ENCODE peak calls at places on chromosomes 4 and X, in six cellular contexts. E, W, J, Q, U and P are unnamed samples.

GRCh38 chr4:11635336-11635735 is 206.6 kb upstream of the HS3ST1 start:
- DNase-seq in E (no peak), W (no peak), J (peak), Q (no peak), U (no peak), P (no peak)

GRCh38 chr4:109007976-109008375 is 245.1 kb upstream of the ETNPPL start:
- DNase-seq in E (no peak), W (no peak), J (no peak), Q (no peak), U (no peak), P (no peak)

GRCh38 chrX:118632862-118633261 is 94.5 kb upstream of the IL13RA1 start:
- DNase-seq in E (no peak), W (no peak), J (no peak), Q (no peak), U (no peak), P (no peak)

GRCh38 chr4:41009411-41009810 is 204.9 kb downstream of the APBB2 start:
- DNase-seq in E (no peak), W (no peak), J (no peak), Q (no peak), U (peak), P (no peak)

GRCh38 chr4:71711044-71711984 is 72.6 kb downstream of the GC start:
- DNase-seq in E (no peak), W (no peak), J (no peak), Q (no peak), U (no peak), P (no peak)

GRCh38 chrX:108068121-108068520 is 23.2 kb downstream of the PSMD10 start:
- DNase-seq in E (no peak), W (no peak), J (no peak), Q (no peak), U (no peak), P (no peak)

GRCh38 chr4:2462218-2462991 is 6.5 kb upstream of the RNF4 start:
- DNase-seq in E (peak), W (peak), J (peak), Q (peak), U (peak), P (no peak)

GRCh38 chrX:149846789-149847188 is 34.2 kb upstream of the MAGEA8 start:
- DNase-seq in E (no peak), W (no peak), J (no peak), Q (no peak), U (no peak), P (no peak)

GRCh38 chr4:72312032-72312650 is 256.9 kb downstream of the ADAMTS3 start:
- DNase-seq in E (no peak), W (no peak), J (no peak), Q (peak), U (peak), P (no peak)

GRCh38 chrX:46770817-46771163 is 11.9 kb upstream of the SLC9A7 start:
- DNase-seq in E (no peak), W (no peak), J (no peak), Q (no peak), U (peak), P (no peak)

GRCh38 chr4:141435446-141436225 is 200.7 kb upstream of the IL15 start:
- DNase-seq in E (no peak), W (no peak), J (no peak), Q (no peak), U (no peak), P (no peak)

GRCh38 chrX:104343408-104344129 is 88.8 kb upstream of the ESX1 start:
- DNase-seq in E (peak), W (peak), J (peak), Q (peak), U (peak), P (peak)

GRCh38 chr4:13860126-13860525 is 232.6 kb upstream of the BOD1L1 start:
- DNase-seq in E (no peak), W (peak), J (no peak), Q (peak), U (no peak), P (no peak)

GRCh38 chr4:29336851-29337250 is 1383.3 kb upstream of the PCDH7 start:
- DNase-seq in E (no peak), W (no peak), J (no peak), Q (no peak), U (peak), P (peak)

GRCh38 chr4:147560632-147561031 is 56.6 kb upstream of the TMEM184C start:
- DNase-seq in E (no peak), W (no peak), J (no peak), Q (no peak), U (no peak), P (no peak)

GRCh38 chrX:155070663-155070974 is 317 bp downstream of the CMC4 start:
- DNase-seq in E (peak), W (peak), J (no peak), Q (no peak), U (peak), P (no peak)

GRCh38 chr4:41655177-41655576 is 93.3 kb downstream of the PHOX2B start:
- DNase-seq in E (no peak), W (no peak), J (no peak), Q (no peak), U (no peak), P (no peak)

GRCh38 chr4:173413043-173413442 is 14.1 kb upstream of the SCRG1 start:
- DNase-seq in E (no peak), W (no peak), J (no peak), Q (no peak), U (peak), P (peak)

GRCh38 chrX:15877380-15877779 is 22.8 kb upstream of the AP1S2 start:
- DNase-seq in E (no peak), W (no peak), J (no peak), Q (no peak), U (no peak), P (no peak)

GRCh38 chrX:22081475-22082092 is 49.5 kb downstream of the PHEX start:
- DNase-seq in E (peak), W (peak), J (peak), Q (peak), U (peak), P (peak)

GRCh38 chr4:8771258-8771590 is 100.4 kb downstream of the HMX1 start:
- DNase-seq in E (no peak), W (peak), J (no peak), Q (no peak), U (no peak), P (no peak)

GRCh38 chrX:102808336-102808735 is 87.8 kb downstream of the GPRASP3 start:
- DNase-seq in E (no peak), W (no peak), J (no peak), Q (no peak), U (no peak), P (no peak)

GRCh38 chr4:159101983-159102622 is 776 bp upstream of the RAPGEF2 start:
- DNase-seq in E (no peak), W (no peak), J (no peak), Q (no peak), U (no peak), P (no peak)

GRCh38 chrX:125202486-125203378 is 116.9 kb upstream of the TEX13C start:
- DNase-seq in E (no peak), W (peak), J (no peak), Q (no peak), U (no peak), P (no peak)

GRCh38 chr4:6301051-6301731 is 31.5 kb downstream of the WFS1 start:
- DNase-seq in E (no peak), W (no peak), J (no peak), Q (no peak), U (no peak), P (no peak)

GRCh38 chrX:136656596-136656995 is 8.6 kb downstream of the CD40LG start:
- DNase-seq in E (no peak), W (no peak), J (no peak), Q (no peak), U (no peak), P (no peak)

GRCh38 chr4:123477804-123478209 is 81.2 kb downstream of the SPRY1 start:
- DNase-seq in E (no peak), W (no peak), J (no peak), Q (peak), U (peak), P (no peak)

GRCh38 chr4:6916587-6917444 is 7.2 kb downstream of the TBC1D14 start:
- DNase-seq in E (peak), W (no peak), J (peak), Q (no peak), U (peak), P (no peak)

GRCh38 chrX:10190367-10190766 is 33.6 kb downstream of the CLCN4 start:
- DNase-seq in E (peak), W (peak), J (peak), Q (peak), U (peak), P (no peak)
- H3K9ac ChIP-seq in E (no peak), W (no peak), J (no peak), Q (peak), U (peak), P (no peak)

GRCh38 chr4:95537967-95538485 is 10.7 kb downstream of the UNC5C start:
- DNase-seq in E (no peak), W (no peak), J (no peak), Q (no peak), U (no peak), P (no peak)
- TF ChIP-seq POLR2AphosphoS5 in E (no peak), W (no peak), J (no peak), Q (no peak), U (no peak), P (no peak)

DNA sequence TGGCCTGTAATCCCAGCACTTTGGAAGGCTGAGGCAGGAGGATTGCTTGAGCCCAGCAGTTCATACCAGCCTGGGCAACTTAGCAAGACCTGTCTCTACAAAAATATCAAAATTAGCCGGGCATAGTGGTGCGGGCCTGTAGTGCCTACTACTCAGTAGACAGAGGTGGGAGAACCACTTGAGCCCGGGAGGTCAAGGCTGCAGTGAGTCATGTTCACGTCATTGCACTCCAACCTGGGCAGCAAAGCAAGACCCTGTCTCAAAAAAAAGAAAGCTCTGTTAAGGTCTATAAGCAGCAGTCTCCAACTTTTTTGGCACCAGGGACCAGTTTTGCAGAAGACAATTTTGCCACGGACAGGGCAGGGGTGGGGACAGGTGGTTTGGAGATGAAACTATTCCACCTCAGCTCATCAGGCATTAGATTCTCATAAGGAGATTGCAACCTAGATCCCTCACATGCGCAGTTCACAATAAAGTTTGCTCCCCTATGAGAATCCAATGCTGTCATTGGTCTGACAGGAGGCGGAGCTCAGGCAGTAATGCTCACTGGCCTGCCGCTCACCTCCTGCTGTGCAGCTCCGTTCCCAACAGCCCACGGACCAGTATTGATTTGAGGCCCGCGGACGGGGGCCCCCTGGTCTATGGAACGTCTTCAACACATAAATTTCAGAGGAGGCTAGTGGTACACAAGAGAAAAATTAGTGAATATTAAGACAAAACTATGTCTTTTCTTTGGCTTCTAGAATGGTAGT is 67.9 kb downstream of the KLHL8 start:
- DNase-seq in E (no peak), W (no peak), J (no peak), Q (no peak), U (no peak), P (no peak)
- H3K9ac ChIP-seq in E (no peak), W (no peak), J (no peak), Q (no peak), U (no peak), P (no peak)

GRCh38 chr4:99893991-99894981 is at the start of gene LAMTOR3:
- DNase-seq in E (peak), W (peak), J (peak), Q (peak), U (peak), P (peak)
- TF ChIP-seq POLR2AphosphoS5 in E (peak), W (peak), J (peak), Q (peak), U (peak), P (peak)

GRCh38 chrX:2855761-2856160 is 27.0 kb downstream of the GYG2 start:
- DNase-seq in E (no peak), W (no peak), J (no peak), Q (no peak), U (no peak), P (no peak)
- H3K9ac ChIP-seq in E (no peak), W (no peak), J (no peak), Q (no peak), U (no peak), P (no peak)

DNA sequence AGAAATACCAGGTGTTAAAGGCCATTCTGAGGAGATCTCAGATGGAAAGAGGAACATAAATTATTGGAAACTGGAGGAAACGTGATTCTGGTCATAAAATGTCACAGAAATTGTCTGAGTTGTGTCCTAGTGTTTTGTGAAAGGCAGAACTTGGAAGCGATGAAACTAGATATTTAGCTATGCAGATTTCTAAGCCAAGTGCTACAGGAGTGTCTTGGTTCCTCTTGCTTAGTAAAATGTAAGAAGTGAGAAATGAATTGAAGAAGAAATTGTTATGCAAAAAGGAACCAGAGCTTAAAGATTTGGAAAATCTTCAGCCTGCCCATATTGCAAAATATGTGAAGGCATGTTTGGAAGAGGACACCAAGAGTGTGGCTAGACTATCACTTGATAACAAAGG is 9.6 kb upstream of the CDS1 start:
- DNase-seq in E (no peak), W (no peak), J (no peak), Q (no peak), U (no peak), P (no peak)
- TF ChIP-seq POLR2AphosphoS5 in E (no peak), W (no peak), J (no peak), Q (no peak), U (no peak), P (no peak)

DNA sequence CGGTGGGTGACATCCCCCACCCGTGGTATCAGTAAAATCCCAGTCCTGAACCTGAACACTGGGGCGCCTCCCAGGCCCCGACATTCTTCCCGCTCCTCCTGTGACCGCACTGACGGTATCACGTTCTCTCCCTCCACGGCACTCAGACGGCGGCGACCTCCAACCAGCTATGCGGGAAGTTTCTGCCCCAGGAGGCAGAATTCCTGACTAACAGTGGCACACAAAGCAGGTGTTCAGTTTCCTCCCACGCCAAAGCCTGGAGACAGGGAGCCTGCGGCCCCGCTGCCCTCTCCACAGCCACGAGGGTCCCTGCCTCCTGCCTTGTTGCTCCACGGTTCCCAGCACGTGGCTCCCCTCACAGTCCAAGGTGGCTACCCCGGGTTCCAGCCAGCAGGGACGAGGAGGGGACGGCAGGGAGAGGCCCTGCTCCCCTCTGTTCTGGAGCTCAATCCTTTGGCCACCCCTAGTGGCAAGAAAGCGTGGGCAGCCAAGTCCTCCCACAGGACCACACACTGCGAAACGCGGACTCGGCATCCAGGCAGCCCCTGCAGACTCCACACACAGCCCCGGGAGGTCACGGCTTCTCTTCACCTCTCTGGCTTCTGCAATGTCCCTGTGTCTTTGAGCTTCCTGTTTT is 15.2 kb downstream of the CTBP1 start:
- DNase-seq in E (no peak), W (peak), J (no peak), Q (no peak), U (peak), P (no peak)
- H3K9ac ChIP-seq in E (no peak), W (no peak), J (no peak), Q (no peak), U (peak), P (no peak)

GRCh38 chrX:131812847-131813825 is 210.0 kb upstream of the STK26 start:
- DNase-seq in E (peak), W (peak), J (no peak), Q (no peak), U (peak), P (no peak)
- TF ChIP-seq POLR2AphosphoS5 in E (no peak), W (no peak), J (no peak), Q (no peak), U (no peak), P (no peak)

GRCh38 chrX:45602151-45602550 is 401.5 kb upstream of the DIPK2B start:
- DNase-seq in E (no peak), W (no peak), J (no peak), Q (no peak), U (no peak), P (no peak)
- H3K9ac ChIP-seq in E (no peak), W (no peak), J (no peak), Q (no peak), U (no peak), P (no peak)